ENCODE peak calls at places on chromosomes 13 and 19, in four cellular contexts. L is AG04450, I is breast epithelium, Y is uterus. X is an unnamed sample.
A peak's percentile ranks its signal among the peaks of the same experiment; 100 is the strongest.

GRCh38 chr19:4457654-4458406 is at the start of gene UBXN6:
- DNase-seq in L (peak; percentile 97), I (peak; percentile 97), Y (peak; percentile 97), X (peak; percentile 93)

GRCh38 chr13:76992548-76993001 is 694 bp downstream of the CLN5 start:
- DNase-seq in Y (peak; percentile 27), I (peak; percentile 40), L (no peak), X (no peak)

GRCh38 chr13:79673993-79674377 is 193.0 kb downstream of the NDFIP2 start:
- DNase-seq in L (no peak), I (no peak), Y (no peak), X (no peak)

GRCh38 chr19:11033251-11033650 is 56.0 kb upstream of the LDLR start:
- DNase-seq in I (no peak), Y (no peak), L (no peak), X (no peak)

GRCh38 chr19:32339988-32340874 is 5.2 kb upstream of the ZNF507 start:
- DNase-seq in I (no peak), Y (peak; percentile 30), L (no peak), X (no peak)

GRCh38 chr13:18948012-18948663 is 233.5 kb downstream of the TUBA3C start:
- DNase-seq in Y (no peak), I (no peak), L (no peak), X (no peak)

GRCh38 chr13:109394311-109394988 is 391.9 kb downstream of the IRS2 start:
- DNase-seq in L (no peak), Y (no peak), I (no peak), X (no peak)

GRCh38 chr13:79037197-79037596 is 368.9 kb downstream of the RBM26 start:
- DNase-seq in I (no peak), Y (no peak), L (no peak), X (no peak)

GRCh38 chr13:46687810-46688209 is 109.2 kb downstream of the ESD start:
- DNase-seq in L (no peak), Y (no peak), I (no peak), X (no peak)

GRCh38 chr13:112899618-112900600 is 69.1 kb upstream of the MCF2L start:
- DNase-seq in I (no peak), Y (no peak), L (no peak), X (no peak)

GRCh38 chr13:40765602-40766001 is 5.4 kb downstream of the MRPS31 start:
- DNase-seq in L (no peak), Y (no peak), I (no peak), X (no peak)

GRCh38 chr13:40770934-40771618 is at the start of gene MRPS31:
- DNase-seq in I (peak; percentile 88), Y (peak; percentile 94), L (peak; percentile 86), X (peak; percentile 50)

GRCh38 chr13:40772765-40773473 is 1.9 kb upstream of the MRPS31 start:
- DNase-seq in I (no peak), L (no peak), Y (no peak), X (no peak)

GRCh38 chr13:40770609-40770933 is 419 bp downstream of the MRPS31 start:
- DNase-seq in L (no peak), Y (no peak), I (no peak), X (no peak)

DNA sequence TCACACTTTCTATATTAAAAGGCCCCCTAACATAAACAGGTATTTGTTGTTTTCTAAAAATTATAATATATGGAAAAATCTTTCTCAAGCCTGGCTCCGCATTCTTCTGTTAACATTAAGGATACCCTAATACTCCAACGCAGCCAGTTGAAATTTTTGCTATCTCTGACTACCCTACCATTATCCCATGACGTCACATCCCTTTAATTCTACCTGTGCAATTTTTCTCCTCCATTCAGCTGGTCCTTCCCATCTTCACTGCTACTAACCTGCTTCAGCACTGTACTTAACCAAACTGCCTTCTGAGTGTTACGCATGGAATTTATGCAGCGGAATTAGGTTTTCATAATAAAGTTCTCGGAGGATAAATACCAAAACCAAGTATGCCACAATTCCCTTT is 1.0 kb downstream of the MRPS31 start:
- DNase-seq in L (no peak), I (no peak), Y (no peak), X (no peak)
- H3K4me3 ChIP-seq in L (peak overlapping the region; percentile 98), I (peak overlapping the region; percentile 84), Y (no peak overlapping the region), X (peak overlapping the region; percentile 99)

GRCh38 chr19:12695997-12696365 is 450 bp downstream of the FBXW9 start:
- DNase-seq in Y (no peak), I (no peak), L (no peak), X (no peak)

GRCh38 chr19:12696366-12697335 is at the start of gene FBXW9:
- DNase-seq in Y (peak; percentile 97), I (peak; percentile 96), L (peak; percentile 88), X (peak; percentile 63)

GRCh38 chr19:12695514-12695913 is 917 bp downstream of the FBXW9 start:
- DNase-seq in L (no peak), Y (no peak), I (no peak), X (no peak)

GRCh38 chr19:12694641-12695040 is 1.8 kb downstream of the FBXW9 start:
- DNase-seq in I (no peak), L (no peak), Y (no peak), X (no peak)

GRCh38 chr19:12695090-12695489 is 1.3 kb downstream of the FBXW9 start:
- DNase-seq in Y (no peak), L (no peak), I (no peak), X (no peak)
- H3K4me3 ChIP-seq in Y (no peak overlapping the region), L (no peak overlapping the region), I (no peak overlapping the region), X (no peak overlapping the region)

DNA sequence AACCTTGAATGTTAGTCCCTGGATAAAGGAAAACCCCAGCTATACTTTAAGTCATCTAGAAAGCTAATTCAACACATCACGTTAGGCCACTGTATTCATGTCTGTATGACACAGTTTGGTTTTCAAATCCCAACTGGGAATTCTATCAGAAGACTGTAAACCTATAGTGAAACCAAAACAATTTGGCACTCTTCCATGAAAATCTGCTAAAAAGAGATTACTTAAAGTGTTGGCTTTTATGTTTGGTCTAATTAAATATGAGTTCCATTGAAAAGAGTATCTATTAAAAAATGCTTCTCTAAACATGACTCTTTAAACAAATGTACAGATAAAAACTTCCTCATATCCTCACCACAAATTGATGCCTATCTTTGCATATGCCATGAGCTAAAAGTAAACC is 25.4 kb downstream of the PCDH9 start:
- DNase-seq in L (no peak), I (no peak), Y (no peak), X (no peak)
- H3K4me3 ChIP-seq in L (no peak overlapping the region), I (no peak overlapping the region), Y (no peak overlapping the region), X (no peak overlapping the region)

GRCh38 chr19:19064811-19065745 is 1.3 kb downstream of the SLC25A42 start:
- DNase-seq in Y (no peak), I (no peak), L (no peak), X (no peak)

GRCh38 chr19:19063183-19064097 is at the start of gene SLC25A42:
- DNase-seq in I (peak; percentile 97), Y (peak; percentile 100), L (peak; percentile 99), X (peak; percentile 98)

GRCh38 chr19:19062454-19063182 is 1.2 kb upstream of the SLC25A42 start:
- DNase-seq in I (no peak), L (peak; percentile 11), Y (no peak), X (no peak)

GRCh38 chr19:19061491-19061890 is 2.3 kb upstream of the SLC25A42 start:
- DNase-seq in Y (no peak), L (no peak), I (no peak), X (no peak)

DNA sequence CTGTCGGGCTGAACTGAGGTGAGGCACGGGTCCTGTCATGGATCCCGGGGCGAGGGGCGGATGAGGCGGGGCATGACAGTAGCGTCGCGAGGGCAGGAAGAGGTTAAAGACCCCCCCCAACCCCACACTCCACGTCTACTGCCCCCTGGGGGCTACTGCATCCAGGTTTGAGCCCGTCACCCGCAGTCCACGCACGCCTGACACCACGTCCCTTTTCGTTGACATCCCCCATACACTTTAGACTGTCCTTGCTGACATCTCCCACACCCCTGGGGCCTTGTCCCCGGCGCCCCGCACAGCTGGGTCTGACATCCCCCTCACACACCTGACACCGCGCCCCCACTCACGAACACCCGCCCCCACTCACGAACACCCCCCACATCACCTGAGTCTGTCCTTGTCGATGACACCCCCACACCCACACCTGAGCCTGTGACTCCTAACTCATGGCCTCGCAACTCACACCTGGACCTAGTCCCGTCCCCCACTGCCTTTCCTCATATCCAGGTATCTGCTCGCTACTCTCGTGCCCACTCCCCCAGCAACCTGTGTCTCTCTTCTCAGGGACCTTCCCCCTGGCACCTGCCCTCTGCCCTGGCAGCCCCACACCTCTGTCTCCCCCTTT is 416 bp downstream of the SLC25A42 start:
- DNase-seq in I (peak; percentile 25), Y (no peak), L (no peak), X (no peak)
- H3K4me3 ChIP-seq in I (peak overlapping the region; percentile 87), Y (peak overlapping the region; percentile 57), L (peak overlapping the region; percentile 84), X (peak overlapping the region; percentile 74)

GRCh38 chr19:53849237-53849676 is 18.4 kb upstream of the MYADM start:
- DNase-seq in I (no peak), Y (no peak), L (no peak), X (no peak)
- H3K4me3 ChIP-seq in I (no peak overlapping the region), Y (no peak overlapping the region), L (no peak overlapping the region), X (peak overlapping the region; percentile 21)